ENCODE peak calls at places on chromosomes 5 and 9, in four cellular contexts. H, W, B and P are unnamed samples.

GRCh38 chr5:83322273-83322924 is 149.1 kb upstream of the VCAN start:
- DNase-seq in W (no peak), H (no peak), B (no peak), P (no peak)

GRCh38 chr5:57550132-57550531 is 67.5 kb upstream of the ACTBL2 start:
- DNase-seq in H (no peak), B (no peak), W (no peak), P (no peak)

GRCh38 chr5:179198865-179199645 is 138.9 kb downstream of the ZNF354C start:
- DNase-seq in B (no peak), H (no peak), W (no peak), P (no peak)

GRCh38 chr5:65356274-65356673 is 125.4 kb downstream of the ADAMTS6 start:
- DNase-seq in B (no peak), H (no peak), W (no peak), P (no peak)

GRCh38 chr5:135880278-135880677 is 15.4 kb downstream of the IL9 start:
- DNase-seq in W (peak; percentile 15), B (peak; percentile 48), H (no peak), P (peak; percentile 30)

GRCh38 chr5:97534166-97534565 is 351.1 kb upstream of the RIOK2 start:
- DNase-seq in W (peak; percentile 51), B (peak; percentile 42), H (peak; percentile 94), P (peak; percentile 11)

GRCh38 chr5:125595095-125595494 is 828.1 kb upstream of the GRAMD2B start:
- DNase-seq in B (no peak), W (no peak), H (peak; percentile 82), P (no peak)

GRCh38 chr5:43664641-43665040 is 61.7 kb downstream of the NNT start:
- DNase-seq in B (no peak), W (no peak), H (peak; percentile 22), P (no peak)

GRCh38 chr5:146667633-146668032 is 151.6 kb upstream of the GPR151 start:
- DNase-seq in H (peak; percentile 47), B (no peak), W (no peak), P (no peak)

GRCh38 chr5:78523314-78524193 is 125.0 kb downstream of the LHFPL2 start:
- DNase-seq in W (no peak), B (no peak), H (no peak), P (no peak)

GRCh38 chr9:117718085-117718484 is 13.9 kb downstream of the TLR4 start:
- DNase-seq in W (no peak), H (no peak), B (no peak), P (no peak)

GRCh38 chr5:179258922-179259730 is 86.1 kb downstream of the ADAMTS2 start:
- DNase-seq in H (peak; percentile 72), W (no peak), B (no peak), P (no peak)

GRCh38 chr5:68264024-68264956 is 48.7 kb downstream of the PIK3R1 start:
- DNase-seq in W (no peak), B (peak; percentile 86), H (peak; percentile 81), P (no peak)

GRCh38 chr9:120937127-120937526 is 10.5 kb upstream of the TRAF1 start:
- DNase-seq in B (no peak), W (no peak), H (no peak), P (no peak)

GRCh38 chr9:136107953-136108647 is 10.6 kb downstream of the TMEM250 start:
- DNase-seq in B (no peak), H (no peak), W (no peak), P (peak; percentile 57)

GRCh38 chr5:179558912-179559279 is 8.5 kb downstream of the RUFY1 start:
- DNase-seq in H (peak; percentile 10), W (no peak), B (peak; percentile 39), P (peak; percentile 45)

DNA sequence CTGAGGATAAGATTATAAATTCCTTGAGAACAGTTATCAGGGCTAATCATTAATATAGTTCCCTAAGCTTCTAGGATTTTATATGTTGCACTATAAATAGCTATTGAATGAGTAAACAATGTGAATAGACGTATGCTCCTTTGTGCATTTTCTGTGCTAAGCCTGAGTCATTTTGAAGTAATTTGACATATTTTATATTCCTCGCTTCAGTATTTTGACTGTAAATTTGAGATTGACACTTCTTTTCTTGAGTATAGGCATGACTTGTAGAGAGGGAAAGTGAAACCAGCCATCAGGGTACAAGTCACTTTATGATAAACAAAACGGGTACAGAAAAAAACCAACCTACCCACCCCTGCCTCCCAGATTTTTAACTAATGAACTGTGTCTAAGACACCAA is 367.7 kb upstream of the PRR16 start:
- DNase-seq in B (no peak), W (no peak), H (peak; percentile 64), P (no peak)
- H2AFZ ChIP-seq in B (no peak overlapping the region), W (no peak overlapping the region), H (no peak overlapping the region), P (no peak overlapping the region)

GRCh38 chr9:91403665-91404543 is 19.7 kb downstream of the NFIL3 start:
- DNase-seq in H (no peak), B (no peak), W (no peak), P (no peak)
- H2AFZ ChIP-seq in H (no peak overlapping the region), B (no peak overlapping the region), W (no peak overlapping the region), P (no peak overlapping the region)

GRCh38 chr9:36092509-36093215 is 43.9 kb upstream of the GLIPR2 start:
- DNase-seq in H (no peak), W (no peak), B (no peak), P (no peak)
- H2AFZ ChIP-seq in H (no peak overlapping the region), W (no peak overlapping the region), B (no peak overlapping the region), P (no peak overlapping the region)

DNA sequence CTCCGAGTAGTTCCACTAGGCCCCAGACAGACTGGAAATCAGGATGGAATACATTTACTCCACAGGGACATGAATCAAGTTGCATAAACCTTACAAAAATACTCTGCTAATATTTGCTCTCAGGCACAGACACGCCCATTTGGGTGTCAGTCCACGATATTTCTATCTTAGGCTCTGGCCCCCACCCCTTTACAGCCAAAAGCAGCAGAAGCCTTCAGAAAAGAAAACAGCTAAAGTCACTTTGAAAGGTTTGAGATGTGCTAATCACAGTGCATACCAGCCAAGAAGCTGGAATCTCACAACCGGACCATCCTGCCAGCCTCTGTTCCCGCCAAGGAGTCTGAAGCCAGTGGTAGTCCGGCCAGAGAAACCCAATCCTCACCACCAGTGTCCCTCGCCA is 22.6 kb downstream of the PTPN3 start:
- DNase-seq in W (no peak), H (no peak), B (peak; percentile 62), P (no peak)
- H2AFZ ChIP-seq in W (no peak overlapping the region), H (no peak overlapping the region), B (no peak overlapping the region), P (no peak overlapping the region)